ENCODE peak calls at places on chromosomes 13 and 19, in four cellular contexts. One of them, this sample, is unnamed.

GRCh38 chr19:1293782-1294621 is 8.3 kb downstream of the EFNA2 start:
- DNase-seq in mammary epithelial cell: no peak
- DNase-seq in glutamatergic neuron: peak
- DNase-seq in upper lobe of left lung: peak
- DNase-seq in this sample: no peak

GRCh38 chr19:52621376-52621775 is 16.8 kb downstream of the ZNF83 start:
- DNase-seq in mammary epithelial cell: no peak
- DNase-seq in glutamatergic neuron: no peak
- DNase-seq in upper lobe of left lung: no peak
- DNase-seq in this sample: no peak

GRCh38 chr19:18558202-18558555 is 509 bp downstream of the KXD1 start:
- DNase-seq in mammary epithelial cell: no peak
- DNase-seq in glutamatergic neuron: no peak
- DNase-seq in upper lobe of left lung: no peak
- DNase-seq in this sample: no peak

GRCh38 chr19:48746738-48747575 is at the start of gene IZUMO1:
- DNase-seq in mammary epithelial cell: no peak
- DNase-seq in glutamatergic neuron: peak
- DNase-seq in upper lobe of left lung: peak
- DNase-seq in this sample: no peak

GRCh38 chr13:53138369-53139036 is 109.9 kb downstream of the OLFM4 start:
- DNase-seq in mammary epithelial cell: no peak
- DNase-seq in glutamatergic neuron: no peak
- DNase-seq in upper lobe of left lung: peak
- DNase-seq in this sample: no peak

GRCh38 chr19:41324231-41324702 is 14.3 kb downstream of the CCDC97 start:
- DNase-seq in mammary epithelial cell: no peak
- DNase-seq in glutamatergic neuron: no peak
- DNase-seq in upper lobe of left lung: no peak
- DNase-seq in this sample: no peak

GRCh38 chr13:50072676-50073075 is 57.4 kb downstream of the KCNRG start:
- DNase-seq in mammary epithelial cell: no peak
- DNase-seq in glutamatergic neuron: no peak
- DNase-seq in upper lobe of left lung: no peak
- DNase-seq in this sample: no peak

GRCh38 chr13:19860884-19861655 is 2.4 kb downstream of the ZMYM5 start:
- DNase-seq in mammary epithelial cell: peak
- DNase-seq in glutamatergic neuron: no peak
- DNase-seq in upper lobe of left lung: no peak
- DNase-seq in this sample: no peak

GRCh38 chr13:48319458-48320395 is 16.2 kb downstream of the RB1 start:
- DNase-seq in mammary epithelial cell: no peak
- DNase-seq in glutamatergic neuron: no peak
- DNase-seq in upper lobe of left lung: peak
- DNase-seq in this sample: no peak

GRCh38 chr19:48877900-48878218 is 5.6 kb downstream of the PPP1R15A start:
- DNase-seq in mammary epithelial cell: peak
- DNase-seq in glutamatergic neuron: no peak
- DNase-seq in upper lobe of left lung: no peak
- DNase-seq in this sample: no peak

GRCh38 chr13:39273953-39274352 is 235.7 kb downstream of the NHLRC3 start:
- DNase-seq in mammary epithelial cell: no peak
- DNase-seq in glutamatergic neuron: no peak
- DNase-seq in upper lobe of left lung: no peak
- DNase-seq in this sample: no peak
- TF ChIP-seq CTCF in mammary epithelial cell: peak
- TF ChIP-seq CTCF in glutamatergic neuron: no peak
- TF ChIP-seq CTCF in upper lobe of left lung: no peak
- TF ChIP-seq CTCF in this sample: no peak

GRCh38 chr13:99757756-99758464 is 213.7 kb downstream of the ZIC5 start:
- DNase-seq in mammary epithelial cell: no peak
- DNase-seq in glutamatergic neuron: no peak
- DNase-seq in upper lobe of left lung: no peak
- DNase-seq in this sample: no peak
- TF ChIP-seq CTCF in mammary epithelial cell: no peak
- TF ChIP-seq CTCF in glutamatergic neuron: no peak
- TF ChIP-seq CTCF in upper lobe of left lung: no peak
- TF ChIP-seq CTCF in this sample: no peak

DNA sequence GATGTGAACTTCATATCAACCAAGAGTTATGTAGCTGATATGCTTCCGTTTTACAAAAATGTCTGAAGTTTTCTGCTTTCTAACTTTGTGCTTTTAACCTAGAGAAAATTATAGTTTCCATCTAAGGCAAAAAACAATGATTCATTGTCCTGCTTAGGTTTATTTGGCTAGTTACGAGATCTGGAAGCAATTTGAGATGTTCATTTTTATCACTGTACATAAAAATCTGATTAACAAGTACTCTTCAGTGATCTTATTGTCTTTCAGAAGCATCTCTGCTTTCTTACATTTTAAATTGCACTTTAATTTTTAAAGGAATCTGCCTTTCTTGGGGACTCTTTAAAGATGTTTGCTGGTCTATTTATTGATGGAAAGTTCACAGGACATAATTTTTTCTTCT is 188.1 kb downstream of the RFC3 start:
- DNase-seq in mammary epithelial cell: no peak
- DNase-seq in glutamatergic neuron: no peak
- DNase-seq in upper lobe of left lung: no peak
- DNase-seq in this sample: no peak
- TF ChIP-seq CTCF in mammary epithelial cell: no peak
- TF ChIP-seq CTCF in glutamatergic neuron: no peak
- TF ChIP-seq CTCF in upper lobe of left lung: no peak
- TF ChIP-seq CTCF in this sample: no peak

DNA sequence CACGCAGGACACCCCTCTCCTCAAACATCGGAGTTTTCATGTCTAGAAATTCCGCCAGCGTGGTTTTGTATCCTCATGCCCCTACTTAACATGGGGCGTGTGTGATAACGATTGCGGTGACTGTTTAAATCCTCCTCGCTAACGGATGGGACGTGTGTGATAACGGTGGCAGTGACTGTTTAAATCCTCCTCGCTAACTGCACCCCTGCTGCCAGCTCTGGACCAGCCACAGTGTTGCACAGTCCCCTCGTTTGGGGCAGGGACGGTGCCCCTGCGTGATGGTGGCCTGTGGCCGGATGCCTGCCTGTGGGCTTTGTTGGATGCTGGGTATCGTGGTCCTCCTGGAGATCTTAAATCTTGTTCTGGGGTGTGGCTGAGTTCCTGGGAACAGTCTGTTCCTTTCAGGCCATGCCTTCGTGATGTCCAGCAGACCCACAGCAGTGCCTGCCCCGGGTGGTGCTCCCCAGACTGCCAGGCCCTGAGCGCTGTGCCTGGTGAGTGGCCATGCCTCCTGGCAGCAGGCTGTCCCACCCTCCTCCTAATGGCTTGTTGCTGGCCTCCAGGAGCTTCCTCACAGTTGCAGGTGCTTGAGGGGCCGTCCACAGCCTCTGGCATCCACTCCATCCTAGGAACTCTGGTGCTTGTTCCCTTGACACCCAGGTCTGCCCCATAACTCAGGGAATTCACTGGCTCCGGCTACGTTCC is 122.5 kb upstream of the MCF2L start:
- DNase-seq in mammary epithelial cell: no peak
- DNase-seq in glutamatergic neuron: no peak
- DNase-seq in upper lobe of left lung: no peak
- DNase-seq in this sample: no peak
- TF ChIP-seq CTCF in mammary epithelial cell: no peak
- TF ChIP-seq CTCF in glutamatergic neuron: no peak
- TF ChIP-seq CTCF in upper lobe of left lung: no peak
- TF ChIP-seq CTCF in this sample: no peak

DNA sequence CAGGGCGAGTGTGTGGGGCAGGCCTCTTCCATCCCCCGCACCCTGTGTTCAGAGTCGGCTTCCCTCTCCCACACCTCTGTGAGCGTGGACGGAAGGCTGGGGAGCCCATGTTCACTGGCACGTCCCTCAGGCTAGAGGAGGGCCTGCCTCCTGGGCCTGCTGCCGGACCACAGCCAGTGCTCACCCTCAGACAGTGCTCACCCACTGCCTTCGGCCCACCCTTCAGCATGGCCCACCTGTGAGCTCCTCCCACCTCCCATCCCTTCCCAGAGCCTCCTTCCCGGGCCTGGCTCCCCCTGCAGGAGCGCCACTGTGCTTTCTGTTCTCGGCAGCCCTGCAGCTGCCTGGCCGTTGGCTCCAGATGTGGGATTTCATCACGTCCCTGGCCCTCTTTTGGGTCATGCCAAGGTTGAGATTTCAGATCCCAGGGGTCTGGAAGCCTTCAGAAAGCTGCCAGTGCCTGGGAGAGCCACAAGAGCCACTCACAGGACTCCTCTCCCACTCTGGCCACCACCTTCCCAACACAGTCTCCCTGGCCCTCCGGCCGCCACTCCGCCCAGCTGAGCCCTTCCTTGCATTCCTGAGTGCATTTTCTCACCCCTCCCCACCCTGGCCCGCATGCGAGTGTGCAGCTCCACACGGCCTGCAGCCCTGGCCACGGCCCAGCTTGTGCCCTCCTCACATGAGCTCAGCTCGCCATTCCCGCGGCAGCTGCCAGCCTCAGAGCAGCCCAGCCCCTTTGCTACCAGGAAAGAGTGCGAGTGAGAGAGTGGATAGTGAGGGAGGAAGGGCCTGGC is 25.3 kb downstream of the CAPN12 start:
- DNase-seq in mammary epithelial cell: peak
- DNase-seq in glutamatergic neuron: no peak
- DNase-seq in upper lobe of left lung: peak
- DNase-seq in this sample: no peak
- TF ChIP-seq CTCF in mammary epithelial cell: peak
- TF ChIP-seq CTCF in glutamatergic neuron: no peak
- TF ChIP-seq CTCF in upper lobe of left lung: peak
- TF ChIP-seq CTCF in this sample: no peak

GRCh38 chr19:13833330-13834265 is 38.4 kb downstream of the ZSWIM4 start:
- DNase-seq in mammary epithelial cell: peak
- DNase-seq in glutamatergic neuron: peak
- DNase-seq in upper lobe of left lung: peak
- DNase-seq in this sample: peak
- TF ChIP-seq CTCF in mammary epithelial cell: peak
- TF ChIP-seq CTCF in glutamatergic neuron: peak
- TF ChIP-seq CTCF in upper lobe of left lung: peak
- TF ChIP-seq CTCF in this sample: peak

DNA sequence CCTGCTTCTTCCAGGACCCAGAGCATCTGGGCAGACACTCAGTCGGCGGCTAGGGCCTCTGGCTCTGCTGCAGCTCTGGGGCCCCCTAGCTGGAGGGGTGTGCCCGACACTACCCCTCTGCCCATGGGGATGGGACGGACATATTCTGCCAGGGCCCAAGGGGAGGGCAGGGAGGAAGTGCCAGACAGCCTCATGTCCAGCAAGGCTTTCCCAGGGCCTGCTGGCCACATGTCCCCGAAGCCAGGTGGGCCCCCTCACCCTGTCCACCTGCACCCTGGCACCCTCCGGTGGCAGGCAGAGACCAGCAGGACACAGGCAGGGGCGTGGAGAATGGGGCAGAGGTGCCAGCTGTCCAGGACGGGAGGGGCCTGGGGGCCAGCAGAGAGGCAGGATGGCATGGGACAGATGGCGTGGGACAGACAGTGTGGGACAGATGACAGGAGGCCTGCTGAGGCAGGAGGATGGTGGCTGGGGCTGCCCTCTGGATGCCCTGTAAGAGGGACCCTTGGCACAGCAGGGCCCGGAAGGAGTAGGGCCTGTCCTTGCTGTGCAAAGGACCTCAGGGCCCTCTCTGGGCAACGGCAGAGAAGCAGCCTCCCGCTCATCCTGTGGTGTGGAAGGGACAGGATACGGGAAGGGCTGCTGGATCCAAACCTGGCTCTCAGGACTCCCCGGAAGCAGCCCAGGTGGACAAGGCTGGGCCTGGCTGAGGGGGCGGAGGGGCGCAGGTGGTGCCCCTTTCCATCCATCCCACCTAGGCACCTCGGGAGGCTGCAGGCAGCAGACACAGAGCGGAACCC is 29.1 kb downstream of the CEBPG start:
- DNase-seq in mammary epithelial cell: no peak
- DNase-seq in glutamatergic neuron: peak
- DNase-seq in upper lobe of left lung: peak
- DNase-seq in this sample: no peak
- TF ChIP-seq CTCF in mammary epithelial cell: no peak
- TF ChIP-seq CTCF in glutamatergic neuron: no peak
- TF ChIP-seq CTCF in upper lobe of left lung: peak
- TF ChIP-seq CTCF in this sample: no peak